ENCODE peak calls at places on chromosomes 5 and 9, in five cellular contexts. V is AG04450; Q is CD8-positive, alpha-beta memory T cell; A is activated CD4-positive, CD25-positive, alpha-beta regulatory T cell treated with anti-CD3 and anti-CD28 coated beads, Interleukin-2, amount 50 U/mL, for 72 hours; H is AG09319. L is an unnamed sample.

GRCh38 chr9:34124103-34124502 is 2.4 kb downstream of the DCAF12 start:
- DNase-seq in V (no peak), Q (no peak), A (no peak), H (no peak), L (no peak)

GRCh38 chr5:96300986-96301385 is 132.1 kb downstream of the PCSK1 start:
- DNase-seq in V (no peak), Q (no peak), A (no peak), H (no peak), L (no peak)

GRCh38 chr9:101028346-101029299 is at the start of gene PLPPR1:
- DNase-seq in V (no peak), Q (no peak), A (no peak), H (no peak), L (no peak)

GRCh38 chr5:87243161-87243877 is 24.4 kb upstream of the RASA1 start:
- DNase-seq in V (peak; percentile 30), Q (no peak), A (no peak), H (peak; percentile 31), L (no peak)

GRCh38 chr9:136570916-136571315 is 25.1 kb upstream of the NOTCH1 start:
- DNase-seq in V (no peak), Q (no peak), A (no peak), H (no peak), L (no peak)

GRCh38 chr5:159908201-159908940 is 7.9 kb upstream of the ADRA1B start:
- DNase-seq in V (no peak), Q (no peak), A (no peak), H (no peak), L (no peak)

GRCh38 chr9:93566408-93567270 is 9.7 kb upstream of the PHF2 start:
- DNase-seq in V (peak; percentile 87), Q (peak; percentile 99), A (peak; percentile 100), H (peak; percentile 92), L (peak; percentile 98)

GRCh38 chr5:78320461-78320860 is 26.0 kb upstream of the AP3B1 start:
- DNase-seq in V (peak; percentile 26), Q (no peak), A (no peak), H (no peak), L (no peak)

GRCh38 chr5:174555726-174556125 is 168.7 kb upstream of the MSX2 start:
- DNase-seq in V (no peak), Q (no peak), A (no peak), H (no peak), L (no peak)

GRCh38 chr9:10274983-10275382 is 337.8 kb downstream of the PTPRD start:
- DNase-seq in V (no peak), Q (no peak), A (no peak), H (no peak), L (no peak)

GRCh38 chr9:450561-450960 is 235.9 kb downstream of the DOCK8 start:
- DNase-seq in V (no peak), Q (no peak), A (no peak), H (no peak), L (no peak)

GRCh38 chr5:93620487-93621339 is 37.7 kb downstream of the NR2F1 start:
- DNase-seq in V (no peak), Q (peak; percentile 42), A (peak; percentile 49), H (no peak), L (peak; percentile 62)

GRCh38 chr5:168219515-168220410 is 71.7 kb upstream of the WWC1 start:
- DNase-seq in V (peak; percentile 42), Q (no peak), A (no peak), H (peak; percentile 49), L (no peak)

GRCh38 chr5:142976861-142977260 is 206.7 kb downstream of the ARHGAP26 start:
- DNase-seq in V (no peak), Q (no peak), A (no peak), H (no peak), L (no peak)

GRCh38 chr5:58366461-58366860 is 93.4 kb downstream of the PLK2 start:
- DNase-seq in V (no peak), Q (no peak), A (no peak), H (no peak), L (no peak)

GRCh38 chr5:178688551-178688950 is 41.9 kb downstream of the ZNF354A start:
- DNase-seq in V (no peak), Q (no peak), A (no peak), H (no peak), L (no peak)